ENCODE peak calls at places on chromosomes 13 and 19, in five cellular contexts. P, M, F, O and X are unnamed samples.

GRCh38 chr19:42270346-42271044 is 1.4 kb downstream of the CIC start:
- DNase-seq in M (no peak), P (no peak), O (no peak), F (peak; percentile 84), X (no peak)

GRCh38 chr13:107138468-107138867 is 570.5 kb upstream of the ARGLU1 start:
- DNase-seq in P (no peak), F (no peak), O (no peak), M (no peak), X (no peak)

GRCh38 chr19:45994456-45994988 is 745 bp upstream of the CCDC61 start:
- DNase-seq in O (no peak), F (no peak), P (no peak), M (no peak), X (no peak)

GRCh38 chr19:18594096-18594823 is 5.7 kb downstream of the REX1BD start:
- DNase-seq in M (peak; percentile 85), F (peak; percentile 59), P (peak; percentile 92), O (peak; percentile 44), X (peak; percentile 95)

GRCh38 chr19:19502281-19502680 is 13.1 kb downstream of the TSSK6 start:
- DNase-seq in P (no peak), F (no peak), O (no peak), M (no peak), X (no peak)

GRCh38 chr19:36093146-36093662 is 17.7 kb upstream of the OVOL3 start:
- DNase-seq in M (no peak), F (no peak), P (no peak), O (no peak), X (peak; percentile 21)

GRCh38 chr19:40584007-40584406 is 7.3 kb downstream of the SHKBP1 start:
- DNase-seq in M (no peak), F (no peak), P (no peak), O (no peak), X (peak; percentile 14)

GRCh38 chr19:33040994-33041827 is 23.5 kb downstream of the RHPN2 start:
- DNase-seq in O (no peak), M (peak; percentile 34), F (peak; percentile 29), P (no peak), X (no peak)

GRCh38 chr19:55160128-55160985 is 2.8 kb upstream of the TNNI3 start:
- DNase-seq in F (peak; percentile 63), O (peak; percentile 92), M (peak; percentile 92), P (peak; percentile 91), X (peak; percentile 94)

GRCh38 chr13:33931397-33931987 is 113.5 kb downstream of the RFC3 start:
- DNase-seq in P (peak; percentile 45), F (peak; percentile 13), M (no peak), O (peak; percentile 0), X (peak; percentile 47)

GRCh38 chr13:44899967-44900366 is 89.3 kb downstream of the NUFIP1 start:
- DNase-seq in P (no peak), F (no peak), O (peak; percentile 59), M (no peak), X (no peak)

GRCh38 chr19:18507727-18508440 is 14.0 kb downstream of the ELL start:
- DNase-seq in M (no peak), P (no peak), O (no peak), F (peak; percentile 87), X (no peak)

GRCh38 chr13:46126074-46126473 is 21.2 kb upstream of the CPB2 start:
- DNase-seq in M (no peak), F (no peak), O (no peak), P (no peak), X (no peak)

GRCh38 chr19:3494051-3494450 is 6.4 kb downstream of the DOHH start:
- DNase-seq in P (peak; percentile 96), F (peak; percentile 96), M (no peak), O (no peak), X (peak; percentile 76)

GRCh38 chr13:101627556-101627943 is 175.1 kb downstream of the ITGBL1 start:
- DNase-seq in M (no peak), P (no peak), O (no peak), F (no peak), X (no peak)